ENCODE peak calls at places on chromosomes 4 and X, in nine cellular contexts. P, U, E, M, K, W, Q, F and X are unnamed samples.

GRCh38 chr4:184389978-184390518 is 84.3 kb downstream of the IRF2 start:
- DNase-seq in P (no peak), U (no peak), E (no peak), M (no peak), K (no peak), W (no peak), Q (no peak), F (no peak), X (no peak)

GRCh38 chr4:22607382-22607781 is 85.4 kb upstream of the GBA3 start:
- DNase-seq in P (peak; percentile 48), U (no peak), E (peak; percentile 28), M (peak; percentile 24), K (peak; percentile 11), W (peak; percentile 64), Q (peak; percentile 50), F (peak; percentile 2), X (no peak)

GRCh38 chr4:4421356-4421755 is 34.5 kb downstream of the NSG1 start:
- DNase-seq in P (no peak), U (no peak), E (no peak), M (no peak), K (no peak), W (peak; percentile 17), Q (no peak), F (no peak), X (no peak)

GRCh38 chrX:24294619-24295018 is 19.2 kb downstream of the SUPT20HL2 start:
- DNase-seq in P (peak; percentile 28), U (no peak), E (peak; percentile 29), M (no peak), K (peak; percentile 25), W (no peak), Q (no peak), F (no peak), X (no peak)

GRCh38 chr4:126794363-126794762 is 838.4 kb upstream of the INTU start:
- DNase-seq in P (peak; percentile 58), U (no peak), E (peak; percentile 89), M (peak; percentile 51), K (no peak), W (no peak), Q (no peak), F (no peak), X (no peak)

GRCh38 chr4:185211641-185212040 is 2.2 kb downstream of the SNX25 start:
- DNase-seq in P (no peak), U (no peak), E (no peak), M (no peak), K (no peak), W (no peak), Q (no peak), F (no peak), X (no peak)

GRCh38 chrX:10050481-10050880 is 83.3 kb downstream of the CLDN34 start:
- DNase-seq in P (no peak), U (no peak), E (no peak), M (no peak), K (no peak), W (no peak), Q (no peak), F (no peak), X (no peak)

GRCh38 chr4:3368841-3369760 is 72.7 kb upstream of the HGFAC start:
- DNase-seq in P (no peak), U (no peak), E (no peak), M (no peak), K (no peak), W (peak; percentile 60), Q (no peak), F (no peak), X (no peak)

GRCh38 chrX:13463608-13464007 is 105.8 kb upstream of the EGFL6 start:
- DNase-seq in P (peak; percentile 94), U (peak; percentile 72), E (peak; percentile 95), M (peak; percentile 98), K (no peak), W (no peak), Q (peak; percentile 40), F (peak; percentile 73), X (no peak)

GRCh38 chr4:80335554-80336358 is at the start of gene CFAP299:
- DNase-seq in P (peak; percentile 94), U (peak; percentile 71), E (peak; percentile 87), M (peak; percentile 75), K (peak; percentile 60), W (peak; percentile 78), Q (peak; percentile 91), F (peak; percentile 80), X (peak; percentile 70)

GRCh38 chr4:120395746-120396145 is 329.1 kb upstream of the MAD2L1 start:
- DNase-seq in P (no peak), U (no peak), E (no peak), M (no peak), K (no peak), W (no peak), Q (no peak), F (no peak), X (no peak)

GRCh38 chrX:72621619-72622485 is 49.2 kb upstream of the HDAC8 start:
- DNase-seq in P (peak; percentile 74), U (no peak), E (peak; percentile 60), M (peak; percentile 70), K (no peak), W (no peak), Q (no peak), F (no peak), X (no peak)